ENCODE peak calls at places on chromosomes 6 and 20, in eight cellular contexts. G is brain microvascular endothelial cell; Q is MM.1S; L is CD8-positive, alpha-beta T cell; C is heart right ventricle; W is A549; S is OCI-LY7; I is NB4. E is an unnamed sample.

GRCh38 chr6:40343887-40344565 is 243.1 kb downstream of the LRFN2 start:
- DNase-seq in C (no peak), S (no peak), G (no peak), W (no peak), I (no peak), Q (no peak), L (no peak), E (no peak)

GRCh38 chr20:17969884-17970409 is 1.1 kb downstream of the MGME1 start:
- DNase-seq in G (peak), I (peak), W (peak), L (no peak), S (peak), C (no peak), Q (peak), E (no peak)

GRCh38 chr6:39865011-39865888 is 69.0 kb downstream of the MOCS1 start:
- DNase-seq in C (peak), I (peak), S (peak), G (peak), L (no peak), W (peak), Q (peak), E (no peak)

GRCh38 chr6:114084327-114084890 is 113.5 kb upstream of the HDAC2 start:
- DNase-seq in W (no peak), G (no peak), Q (no peak), L (no peak), C (no peak), S (no peak), I (no peak), E (no peak)

GRCh38 chr6:150312395-150312794 is 56.4 kb upstream of the IYD start:
- DNase-seq in S (no peak), C (no peak), G (no peak), I (no peak), Q (no peak), L (no peak), W (no peak), E (no peak)

GRCh38 chr20:19205999-19206398 is 6.4 kb upstream of the SLC24A3 start:
- DNase-seq in I (peak), Q (peak), W (peak), S (peak), L (peak), C (peak), G (no peak), E (no peak)

GRCh38 chr6:18555750-18556149 is 168.6 kb downstream of the RNF144B start:
- DNase-seq in L (no peak), Q (no peak), S (no peak), I (no peak), G (no peak), C (no peak), W (no peak), E (no peak)

GRCh38 chr6:116572162-116572561 is 858 bp downstream of the RWDD1 start:
- DNase-seq in S (peak), C (no peak), G (peak), L (no peak), I (peak), W (peak), Q (peak), E (no peak)

GRCh38 chr6:96923871-96924493 is 546 bp upstream of the KLHL32 start:
- DNase-seq in C (no peak), W (no peak), L (peak), S (no peak), Q (peak), G (no peak), I (no peak), E (no peak)

GRCh38 chr6:117425431-117426153 is at the start of gene ROS1:
- DNase-seq in C (no peak), Q (no peak), I (peak), L (no peak), W (no peak), G (no peak), S (no peak), E (no peak)

GRCh38 chr6:4085329-4085695 is 6.4 kb upstream of the FAM217A start:
- DNase-seq in G (no peak), I (no peak), Q (no peak), S (no peak), W (no peak), L (no peak), C (no peak), E (peak)

GRCh38 chr20:32798046-32798985 is 21.4 kb upstream of the MAPRE1 start:
- DNase-seq in G (no peak), I (no peak), Q (no peak), W (no peak), C (no peak), L (no peak), S (no peak), E (no peak)

GRCh38 chr20:50129662-50130345 is 16.9 kb upstream of the UBE2V1 start:
- DNase-seq in I (no peak), G (no peak), Q (no peak), S (no peak), L (no peak), W (peak), C (no peak), E (no peak)

GRCh38 chr6:124800222-124800621 is 162.0 kb upstream of the RNF217 start:
- DNase-seq in G (no peak), Q (no peak), C (no peak), I (no peak), W (no peak), S (no peak), L (no peak), E (no peak)

GRCh38 chr6:42300701-42301100 is 83.0 kb upstream of the MRPS10 start:
- DNase-seq in C (no peak), I (no peak), Q (no peak), W (no peak), S (no peak), L (no peak), G (no peak), E (no peak)

GRCh38 chr6:3023663-3024483 is 24.2 kb downstream of the NQO2 start:
- DNase-seq in C (peak), W (peak), Q (peak), L (peak), I (peak), S (peak), G (peak), E (no peak)

GRCh38 chr6:113908801-113909200 is 51.7 kb downstream of the MARCKS start:
- DNase-seq in S (no peak), I (no peak), C (no peak), G (peak), W (no peak), Q (no peak), L (no peak), E (no peak)

GRCh38 chr6:89611666-89612065 is 26.9 kb downstream of the LYRM2 start:
- DNase-seq in L (no peak), C (no peak), S (peak), Q (peak), G (peak), I (no peak), W (no peak), E (no peak)

GRCh38 chr6:44002071-44002590 is 125.1 kb downstream of the MRPL14 start:
- DNase-seq in G (peak), Q (no peak), S (no peak), I (no peak), C (no peak), W (no peak), L (no peak), E (no peak)

GRCh38 chr6:44000164-44000842 is 126.9 kb downstream of the MRPL14 start:
- DNase-seq in Q (no peak), L (no peak), C (no peak), G (no peak), S (peak), I (peak), W (no peak), E (no peak)

GRCh38 chr6:43999628-44000027 is 127.6 kb downstream of the MRPL14 start:
- DNase-seq in L (no peak), G (no peak), C (no peak), I (no peak), Q (no peak), S (no peak), W (no peak), E (no peak)

GRCh38 chr6:44002591-44003344 is 124.5 kb downstream of the MRPL14 start:
- DNase-seq in S (peak), C (peak), I (peak), L (no peak), G (peak), Q (peak), W (peak), E (no peak)

DNA sequence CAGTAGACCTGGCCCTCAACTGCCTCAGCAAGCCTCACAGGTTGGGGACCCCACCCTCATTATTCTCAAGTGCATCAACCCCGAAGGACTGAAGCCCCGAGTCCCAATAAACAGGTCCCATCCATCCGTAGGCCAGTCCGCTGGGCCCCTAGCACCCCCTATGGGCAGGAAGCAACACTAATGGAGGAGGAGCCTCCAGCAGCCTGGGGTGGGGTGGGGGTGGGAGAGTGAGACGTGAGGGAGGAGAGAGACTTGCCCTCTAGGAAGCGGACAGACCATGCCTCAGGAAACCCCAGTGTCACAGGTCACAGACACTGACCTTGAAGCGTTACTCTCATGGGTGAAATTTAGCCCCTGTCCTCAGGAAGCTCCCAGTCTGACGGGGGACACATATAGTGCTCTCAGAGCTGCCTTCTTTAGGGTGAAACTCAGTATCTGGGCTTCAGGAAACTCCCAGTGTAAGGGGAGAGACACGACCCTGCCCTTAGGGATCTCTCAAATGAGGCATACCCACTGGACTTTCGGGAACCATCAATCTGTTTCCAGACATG is 125.9 kb downstream of the MRPL14 start:
- DNase-seq in S (peak), L (no peak), W (no peak), C (no peak), G (no peak), I (peak), Q (no peak), E (no peak)
- H3K4me3 ChIP-seq in S (no peak), L (no peak), W (peak), C (no peak), G (no peak), I (no peak), Q (no peak), E (no peak)

DNA sequence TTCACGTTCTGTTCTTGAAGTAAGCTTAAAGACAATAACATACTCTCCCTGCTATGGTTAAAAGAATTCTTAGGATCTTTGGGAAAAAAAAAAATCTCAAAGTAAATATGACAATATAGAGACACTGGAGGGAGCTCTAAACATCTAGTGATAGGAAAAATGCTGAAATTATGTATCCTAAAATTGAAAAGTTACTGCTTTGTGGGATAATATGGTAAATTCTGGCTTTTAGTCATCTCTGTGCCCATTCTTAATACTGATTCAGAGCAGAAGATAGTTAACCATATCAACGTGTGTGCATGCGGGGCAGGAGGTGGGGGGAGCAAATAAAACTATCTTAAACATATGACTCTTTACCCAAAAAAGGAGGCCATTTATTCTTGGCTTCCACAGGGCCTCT is 165.4 kb downstream of the GMPR start:
- DNase-seq in I (no peak), S (no peak), C (no peak), L (no peak), Q (no peak), G (no peak), W (no peak), E (no peak)
- TF ChIP-seq CTCF in I (no peak), S (peak), C (no peak), L (no peak), Q (peak), G (no peak), W (peak), E (no peak)

GRCh38 chr6:81668615-81669047 is 83.8 kb downstream of the TENT5A start:
- DNase-seq in L (no peak), S (no peak), W (no peak), I (no peak), Q (no peak), G (no peak), C (peak), E (no peak)
- H3K4me3 ChIP-seq in L (no peak), S (no peak), W (no peak), I (no peak), Q (no peak), G (no peak), C (no peak), E (no peak)

DNA sequence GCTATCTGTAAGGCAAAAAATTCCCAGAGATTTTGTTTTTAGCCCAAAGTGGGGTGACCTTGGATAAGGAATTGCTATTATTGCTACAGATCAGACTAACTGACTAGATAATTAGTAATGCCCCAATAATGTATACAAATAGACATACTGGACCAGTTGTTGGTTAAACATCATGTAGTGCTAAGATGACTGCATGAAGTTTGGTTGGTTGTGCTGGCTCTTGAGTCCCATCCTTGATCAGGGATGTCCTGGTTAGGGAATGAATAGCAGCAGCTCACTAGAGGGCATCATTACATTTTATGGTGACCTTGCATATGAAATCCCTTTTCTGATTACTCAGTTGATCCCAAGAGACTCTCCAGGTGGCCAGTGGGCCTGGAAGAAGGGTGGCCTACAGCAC is 10.9 kb downstream of the TPBG start:
- DNase-seq in G (no peak), Q (no peak), W (no peak), S (no peak), L (no peak), I (no peak), C (no peak), E (no peak)
- TF ChIP-seq CTCF in G (peak), Q (no peak), W (no peak), S (no peak), L (no peak), I (no peak), C (no peak), E (no peak)

DNA sequence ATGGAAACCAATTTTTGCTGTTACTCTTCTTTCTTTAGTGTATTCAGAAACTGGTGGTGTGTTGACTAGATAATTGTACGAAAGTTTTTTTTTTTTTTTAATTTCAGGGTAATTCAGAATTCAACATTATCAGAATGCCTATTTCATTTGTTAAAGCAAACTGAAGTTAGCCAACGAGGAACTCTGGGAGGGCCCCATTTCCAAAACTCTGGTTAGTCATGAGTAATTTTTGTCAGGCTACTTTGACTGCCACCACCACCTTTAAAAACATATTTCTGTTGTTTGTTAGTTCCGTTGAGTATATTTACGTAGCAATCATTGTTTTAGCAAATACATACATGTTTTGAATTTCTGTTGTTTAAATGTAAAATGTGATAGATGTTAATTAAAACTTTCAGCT is 763 bp downstream of the ZKSCAN8 start:
- DNase-seq in L (no peak), W (no peak), S (no peak), Q (no peak), G (no peak), I (peak), C (no peak), E (no peak)
- H3K4me3 ChIP-seq in L (peak), W (peak), S (peak), Q (peak), G (peak), I (peak), C (peak), E (peak)

DNA sequence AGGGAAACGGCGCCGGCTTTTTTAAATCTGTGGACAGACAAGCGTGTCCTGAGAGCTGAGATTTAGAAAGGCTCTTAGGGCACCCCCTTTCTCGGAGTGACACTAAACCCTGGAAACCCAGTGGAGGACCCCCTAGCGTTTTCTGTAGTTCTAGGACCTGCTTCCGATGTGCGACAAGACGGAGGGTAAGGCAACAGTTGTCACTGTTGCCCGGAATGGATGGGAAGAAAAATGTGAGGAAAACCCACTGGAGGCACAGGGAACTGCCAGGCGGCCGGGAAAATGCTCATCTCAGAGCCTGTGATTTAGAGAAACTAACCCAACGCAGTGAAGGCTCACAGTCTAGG is 551 bp upstream of the ATP5F1E start:
- DNase-seq in L (no peak), I (no peak), G (no peak), S (no peak), C (no peak), Q (no peak), W (peak), E (no peak)
- TF ChIP-seq CTCF in L (no peak), I (no peak), G (peak), S (peak), C (no peak), Q (no peak), W (no peak), E (peak)

DNA sequence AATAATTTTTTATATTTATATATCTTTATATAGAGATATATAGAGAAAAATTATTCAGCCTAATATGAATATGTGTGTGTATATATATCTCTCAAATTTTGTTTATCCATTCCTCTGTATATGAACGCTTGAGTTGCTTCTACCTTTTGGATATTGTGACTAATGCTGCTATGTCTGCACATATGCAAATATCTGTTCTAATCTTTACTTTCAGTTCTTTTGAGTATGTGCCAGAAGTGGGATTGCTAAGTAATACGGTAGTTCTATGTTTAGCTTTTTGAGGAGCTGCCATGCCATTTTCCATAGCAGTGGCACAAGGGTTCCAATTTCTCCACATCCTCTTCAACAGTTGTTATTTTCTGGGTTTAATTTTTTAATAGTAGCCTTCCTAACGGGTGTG is 72.8 kb upstream of the CEP85L start:
- DNase-seq in I (no peak), W (no peak), S (no peak), L (no peak), Q (peak), G (no peak), C (no peak), E (no peak)
- H3K4me3 ChIP-seq in I (no peak), W (no peak), S (no peak), L (no peak), Q (peak), G (no peak), C (no peak), E (no peak)

GRCh38 chr6:30670760-30671527 is 1.9 kb downstream of the DHX16 start:
- DNase-seq in C (no peak), S (no peak), I (peak), Q (no peak), L (no peak), W (no peak), G (no peak), E (no peak)
- TF ChIP-seq CTCF in C (no peak), S (peak), I (peak), Q (no peak), L (no peak), W (no peak), G (peak), E (no peak)

E was measured in AG04449.